ENCODE peak calls at places on chromosomes 7 and 10, in five cellular contexts. One of them, this sample, is unnamed.

GRCh38 chr7:136925049-136925448 is 56.6 kb downstream of the CHRM2 start:
- DNase-seq in GM12865: no peak
- DNase-seq in hepatocyte: no peak
- DNase-seq in kidney epithelial cell: no peak
- DNase-seq in psoas muscle: no peak
- DNase-seq in this sample: no peak

GRCh38 chr7:73369009-73369408 is 41.0 kb downstream of the FKBP6 start:
- DNase-seq in GM12865: no peak
- DNase-seq in psoas muscle: no peak
- DNase-seq in hepatocyte: no peak
- DNase-seq in kidney epithelial cell: no peak
- DNase-seq in this sample: no peak

GRCh38 chr10:111973306-111973705 is 210.3 kb downstream of the GPAM start:
- DNase-seq in psoas muscle: no peak
- DNase-seq in kidney epithelial cell: no peak
- DNase-seq in hepatocyte: no peak
- DNase-seq in GM12865: no peak
- DNase-seq in this sample: no peak

GRCh38 chr10:665579-666091 is 23.8 kb downstream of the DIP2C start:
- DNase-seq in hepatocyte: no peak
- DNase-seq in psoas muscle: no peak
- DNase-seq in kidney epithelial cell: no peak
- DNase-seq in GM12865: no peak
- DNase-seq in this sample: no peak

GRCh38 chr10:126397640-126398382 is 9.5 kb upstream of the ADAM12 start:
- DNase-seq in GM12865: no peak
- DNase-seq in psoas muscle: no peak
- DNase-seq in kidney epithelial cell: peak; percentile 99
- DNase-seq in hepatocyte: no peak
- DNase-seq in this sample: no peak

GRCh38 chr10:131818510-131819234 is 82.1 kb upstream of the PPP2R2D start:
- DNase-seq in hepatocyte: no peak
- DNase-seq in psoas muscle: peak; percentile 24
- DNase-seq in kidney epithelial cell: no peak
- DNase-seq in GM12865: no peak
- DNase-seq in this sample: no peak

GRCh38 chr7:73669316-73669715 is 1.7 kb downstream of the VPS37D start:
- DNase-seq in kidney epithelial cell: no peak
- DNase-seq in hepatocyte: no peak
- DNase-seq in psoas muscle: peak; percentile 54
- DNase-seq in GM12865: no peak
- DNase-seq in this sample: no peak

GRCh38 chr7:1663243-1663642 is 6.8 kb upstream of the ELFN1 start:
- DNase-seq in kidney epithelial cell: no peak
- DNase-seq in psoas muscle: peak; percentile 35
- DNase-seq in hepatocyte: no peak
- DNase-seq in GM12865: no peak
- DNase-seq in this sample: no peak

GRCh38 chr7:5322621-5323410 is 40.1 kb downstream of the SLC29A4 start:
- DNase-seq in GM12865: no peak
- DNase-seq in hepatocyte: no peak
- DNase-seq in kidney epithelial cell: no peak
- DNase-seq in psoas muscle: no peak
- DNase-seq in this sample: no peak

GRCh38 chr7:12052211-12052610 is 158.9 kb upstream of the TMEM106B start:
- DNase-seq in hepatocyte: no peak
- DNase-seq in kidney epithelial cell: no peak
- DNase-seq in psoas muscle: no peak
- DNase-seq in GM12865: no peak
- DNase-seq in this sample: no peak

GRCh38 chr7:256461-256940 is 33.5 kb upstream of the FOXL3 start:
- DNase-seq in GM12865: no peak
- DNase-seq in psoas muscle: peak; percentile 38
- DNase-seq in hepatocyte: no peak
- DNase-seq in kidney epithelial cell: no peak
- DNase-seq in this sample: no peak

GRCh38 chr7:47782022-47782421 is 166.2 kb downstream of the PKD1L1 start:
- DNase-seq in hepatocyte: no peak
- DNase-seq in GM12865: no peak
- DNase-seq in kidney epithelial cell: no peak
- DNase-seq in psoas muscle: no peak
- DNase-seq in this sample: no peak

GRCh38 chr10:7027913-7028808 is 382.7 kb downstream of the SFMBT2 start:
- DNase-seq in GM12865: peak; percentile 3
- DNase-seq in hepatocyte: no peak
- DNase-seq in psoas muscle: no peak
- DNase-seq in kidney epithelial cell: peak; percentile 12
- DNase-seq in this sample: no peak

GRCh38 chr10:62015994-62016393 is 114.5 kb downstream of the ARID5B start:
- DNase-seq in hepatocyte: peak; percentile 57
- DNase-seq in GM12865: no peak
- DNase-seq in kidney epithelial cell: no peak
- DNase-seq in psoas muscle: no peak
- DNase-seq in this sample: no peak

GRCh38 chr7:16646427-16647081 is 573 bp downstream of the BZW2 start:
- DNase-seq in kidney epithelial cell: no peak
- DNase-seq in GM12865: peak; percentile 4
- DNase-seq in psoas muscle: no peak
- DNase-seq in hepatocyte: peak; percentile 29
- DNase-seq in this sample: no peak

GRCh38 chr10:28049286-28049685 is 50.4 kb upstream of the ODAD2 start:
- DNase-seq in GM12865: no peak
- DNase-seq in psoas muscle: no peak
- DNase-seq in hepatocyte: no peak
- DNase-seq in kidney epithelial cell: no peak
- DNase-seq in this sample: no peak

DNA sequence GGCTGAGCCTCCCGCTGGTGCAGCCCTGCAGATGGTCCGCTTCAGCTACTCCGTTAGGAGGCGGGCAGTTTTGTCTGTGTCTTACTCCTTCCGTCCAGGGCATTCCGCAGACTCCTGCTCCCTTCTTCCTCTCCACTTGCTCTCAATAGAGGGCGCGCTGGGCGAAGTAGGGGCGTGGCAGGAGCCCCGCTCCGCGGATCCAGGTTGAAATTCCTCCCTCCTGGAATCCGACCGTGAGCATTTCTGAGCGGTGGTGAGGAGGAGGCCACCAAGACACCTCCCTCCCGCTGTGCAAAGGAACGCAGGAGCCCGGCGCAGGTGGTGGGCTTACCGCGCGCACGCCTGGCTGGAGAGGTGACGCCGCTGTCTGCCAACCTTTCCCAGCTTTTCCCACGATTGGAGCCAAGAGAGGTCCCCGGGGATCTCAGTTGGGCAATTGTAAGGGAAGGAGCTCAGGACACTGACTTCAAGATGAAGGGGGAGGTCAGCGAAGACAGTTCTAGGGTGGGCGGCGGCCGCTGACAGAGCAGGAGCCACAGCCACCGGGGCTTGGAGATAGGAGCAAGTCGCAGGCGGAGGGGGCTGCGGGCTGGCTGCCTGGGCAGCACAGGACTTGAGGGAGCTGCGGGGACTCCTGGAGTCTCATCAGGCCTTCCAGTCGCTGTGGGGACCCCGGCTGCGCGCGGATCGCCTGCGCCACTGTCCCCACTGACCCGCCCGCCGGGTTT is 1011.3 kb downstream of the XPNPEP1 start:
- DNase-seq in GM12865: no peak
- DNase-seq in psoas muscle: peak; percentile 56
- DNase-seq in hepatocyte: peak; percentile 86
- DNase-seq in kidney epithelial cell: peak; percentile 35
- DNase-seq in this sample: peak; percentile 52
- H3K4me3 ChIP-seq in GM12865: no peak overlapping the region
- H3K4me3 ChIP-seq in psoas muscle: peak overlapping the region; percentile 38
- H3K4me3 ChIP-seq in hepatocyte: peak overlapping the region; percentile 73
- H3K4me3 ChIP-seq in kidney epithelial cell: peak overlapping the region; percentile 58
- H3K4me3 ChIP-seq in this sample: no peak overlapping the region

DNA sequence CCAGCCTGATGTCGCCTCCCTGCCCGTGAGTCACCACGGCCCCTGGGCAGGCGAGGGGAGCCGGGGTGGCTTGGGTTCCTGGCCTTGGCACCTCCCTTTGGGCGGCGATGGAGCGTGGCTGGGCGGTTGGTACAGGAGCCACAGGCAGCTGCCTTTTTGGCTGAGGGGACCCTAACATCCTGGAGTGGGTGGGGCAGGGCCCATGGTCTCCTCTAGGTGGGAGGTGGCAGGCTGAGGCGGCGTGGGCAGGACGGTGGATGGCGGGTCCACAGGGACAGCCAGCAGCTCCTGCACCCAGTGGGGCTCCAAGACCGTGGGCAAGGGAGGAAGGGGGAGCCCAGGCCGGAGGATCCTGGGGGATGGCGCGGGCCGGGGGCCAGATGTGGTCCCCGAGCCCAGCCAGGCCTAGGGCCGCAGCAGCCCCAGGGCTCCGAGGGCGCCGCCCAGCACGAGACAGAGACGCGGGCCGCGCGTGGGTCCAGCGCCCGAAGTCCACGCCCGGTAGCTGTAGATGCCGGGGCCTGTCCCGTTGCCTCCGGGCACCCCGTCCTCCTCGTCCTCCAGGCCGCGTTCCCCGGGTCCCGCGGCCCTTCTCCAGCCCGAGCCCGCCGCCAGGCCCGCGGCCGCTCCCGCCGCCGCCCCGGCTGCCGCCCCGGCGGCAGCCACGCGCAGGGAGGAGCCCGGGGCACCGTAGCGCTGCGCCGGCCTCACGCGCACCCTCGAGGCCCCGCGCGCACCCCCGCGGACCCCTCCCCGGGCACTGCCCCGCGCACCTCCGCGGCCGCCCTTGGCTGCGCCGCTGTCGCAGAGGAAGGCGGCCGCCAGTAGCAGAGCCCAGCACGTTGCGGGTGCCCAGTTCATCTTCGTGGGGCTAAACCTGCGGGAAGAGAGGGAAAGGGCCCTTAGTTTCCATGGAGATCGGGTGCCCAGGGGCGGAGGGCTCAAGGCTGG is 1.3 kb downstream of the SPRN start:
- DNase-seq in hepatocyte: peak; percentile 13
- DNase-seq in GM12865: no peak
- DNase-seq in psoas muscle: no peak
- DNase-seq in kidney epithelial cell: no peak
- DNase-seq in this sample: no peak
- H3K4me3 ChIP-seq in hepatocyte: no peak overlapping the region
- H3K4me3 ChIP-seq in GM12865: no peak overlapping the region
- H3K4me3 ChIP-seq in psoas muscle: no peak overlapping the region
- H3K4me3 ChIP-seq in kidney epithelial cell: no peak overlapping the region
- H3K4me3 ChIP-seq in this sample: no peak overlapping the region

GRCh38 chr7:133934262-133934973 is 192.7 kb upstream of the LRGUK start:
- DNase-seq in GM12865: no peak
- DNase-seq in psoas muscle: no peak
- DNase-seq in kidney epithelial cell: no peak
- DNase-seq in hepatocyte: no peak
- DNase-seq in this sample: no peak
- H3K4me3 ChIP-seq in GM12865: no peak overlapping the region
- H3K4me3 ChIP-seq in psoas muscle: no peak overlapping the region
- H3K4me3 ChIP-seq in kidney epithelial cell: no peak overlapping the region
- H3K4me3 ChIP-seq in hepatocyte: no peak overlapping the region
- H3K4me3 ChIP-seq in this sample: no peak overlapping the region

DNA sequence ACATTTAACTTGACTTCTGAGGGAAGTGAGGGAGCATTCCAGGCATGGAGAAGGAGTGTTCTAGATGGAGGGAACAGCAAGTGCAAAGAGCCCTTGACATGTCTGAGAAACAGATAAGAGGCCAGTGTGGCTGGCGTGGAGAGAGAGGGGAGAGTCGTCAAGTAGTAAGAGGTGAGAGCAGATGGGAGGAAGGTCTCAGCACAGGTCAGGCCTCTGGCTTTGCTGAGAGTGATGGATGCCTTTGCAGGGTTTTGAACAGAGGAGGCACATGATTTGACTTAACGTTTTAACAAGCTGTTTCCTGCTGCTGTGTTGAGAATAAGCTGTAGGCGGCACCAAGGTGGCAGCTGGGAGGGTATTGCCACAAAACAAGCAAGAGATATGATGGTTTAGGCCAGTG is 97.2 kb downstream of the KAT6B start:
- DNase-seq in GM12865: no peak
- DNase-seq in psoas muscle: no peak
- DNase-seq in kidney epithelial cell: no peak
- DNase-seq in hepatocyte: no peak
- DNase-seq in this sample: peak; percentile 70
- H3K4me3 ChIP-seq in GM12865: no peak overlapping the region
- H3K4me3 ChIP-seq in psoas muscle: peak overlapping the region; percentile 2
- H3K4me3 ChIP-seq in kidney epithelial cell: no peak overlapping the region
- H3K4me3 ChIP-seq in hepatocyte: no peak overlapping the region
- H3K4me3 ChIP-seq in this sample: no peak overlapping the region

GRCh38 chr10:30115391-30116253 is 56.2 kb upstream of the JCAD start:
- DNase-seq in hepatocyte: no peak
- DNase-seq in kidney epithelial cell: no peak
- DNase-seq in GM12865: no peak
- DNase-seq in psoas muscle: no peak
- DNase-seq in this sample: peak; percentile 31
- H3K4me3 ChIP-seq in hepatocyte: no peak overlapping the region
- H3K4me3 ChIP-seq in kidney epithelial cell: no peak overlapping the region
- H3K4me3 ChIP-seq in GM12865: no peak overlapping the region
- H3K4me3 ChIP-seq in psoas muscle: no peak overlapping the region
- H3K4me3 ChIP-seq in this sample: no peak overlapping the region

DNA sequence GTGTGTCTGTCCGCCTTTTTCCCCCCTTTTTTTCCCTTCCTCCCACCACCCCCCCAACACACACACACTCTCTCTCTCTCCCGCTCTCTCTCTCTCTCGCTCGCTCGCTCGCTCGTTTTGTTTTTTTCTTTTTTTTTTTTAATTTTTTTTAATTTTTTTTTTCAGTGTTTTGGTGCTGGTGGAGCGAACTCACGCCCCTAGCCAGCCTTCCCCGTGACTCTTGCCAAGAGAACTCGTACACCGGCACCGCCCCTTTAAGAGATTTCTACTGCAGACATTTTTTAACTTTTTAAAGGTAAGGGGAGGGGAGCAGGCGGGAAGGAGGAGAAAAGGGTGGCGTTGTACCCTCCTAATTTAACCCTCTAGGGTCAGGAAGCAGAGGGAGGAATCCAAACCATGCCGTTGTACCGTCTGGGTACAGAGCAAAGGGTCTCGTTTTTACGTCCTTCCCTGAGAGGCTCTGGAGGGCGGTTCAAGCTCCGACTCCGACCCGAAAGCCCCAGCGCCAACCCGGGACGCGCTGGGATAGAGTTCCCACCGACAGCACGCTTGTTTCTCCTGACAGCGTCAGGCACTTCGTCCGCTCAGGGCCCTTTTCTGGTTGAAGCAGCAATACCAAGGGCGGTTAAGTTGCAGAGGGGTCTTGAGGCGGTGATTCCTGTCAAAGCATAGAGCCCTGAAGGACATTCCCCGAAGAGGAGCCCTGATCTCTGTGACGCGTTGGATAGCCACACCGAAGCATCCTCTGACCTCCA is 397 bp upstream of the HPSE2 start:
- DNase-seq in GM12865: no peak
- DNase-seq in psoas muscle: no peak
- DNase-seq in hepatocyte: peak; percentile 58
- DNase-seq in kidney epithelial cell: no peak
- DNase-seq in this sample: no peak
- H3K4me3 ChIP-seq in GM12865: no peak overlapping the region
- H3K4me3 ChIP-seq in psoas muscle: peak overlapping the region; percentile 32
- H3K4me3 ChIP-seq in hepatocyte: no peak overlapping the region
- H3K4me3 ChIP-seq in kidney epithelial cell: no peak overlapping the region
- H3K4me3 ChIP-seq in this sample: no peak overlapping the region

GRCh38 chr10:129956902-129957673 is 7.0 kb downstream of the EBF3 start:
- DNase-seq in kidney epithelial cell: no peak
- DNase-seq in psoas muscle: no peak
- DNase-seq in hepatocyte: no peak
- DNase-seq in GM12865: no peak
- DNase-seq in this sample: no peak
- H3K4me3 ChIP-seq in kidney epithelial cell: no peak overlapping the region
- H3K4me3 ChIP-seq in psoas muscle: peak overlapping the region; percentile 83
- H3K4me3 ChIP-seq in hepatocyte: no peak overlapping the region
- H3K4me3 ChIP-seq in GM12865: no peak overlapping the region
- H3K4me3 ChIP-seq in this sample: no peak overlapping the region

GRCh38 chr10:32962541-32962940 is 4.5 kb upstream of the ITGB1 start:
- DNase-seq in psoas muscle: no peak
- DNase-seq in hepatocyte: no peak
- DNase-seq in GM12865: no peak
- DNase-seq in kidney epithelial cell: no peak
- DNase-seq in this sample: no peak
- H3K4me3 ChIP-seq in psoas muscle: no peak overlapping the region
- H3K4me3 ChIP-seq in hepatocyte: no peak overlapping the region
- H3K4me3 ChIP-seq in GM12865: no peak overlapping the region
- H3K4me3 ChIP-seq in kidney epithelial cell: no peak overlapping the region
- H3K4me3 ChIP-seq in this sample: no peak overlapping the region

GRCh38 chr7:131111081-131111576 is 216.5 kb upstream of the MKLN1 start:
- DNase-seq in hepatocyte: no peak
- DNase-seq in psoas muscle: no peak
- DNase-seq in kidney epithelial cell: no peak
- DNase-seq in GM12865: peak; percentile 47
- DNase-seq in this sample: no peak
- H3K4me3 ChIP-seq in hepatocyte: no peak overlapping the region
- H3K4me3 ChIP-seq in psoas muscle: peak overlapping the region; percentile 98
- H3K4me3 ChIP-seq in kidney epithelial cell: peak overlapping the region; percentile 51
- H3K4me3 ChIP-seq in GM12865: peak overlapping the region; percentile 79
- H3K4me3 ChIP-seq in this sample: no peak overlapping the region